ENCODE peak calls at places on chromosomes 3 and 15, in six cellular contexts. L, T, X, W, K and S are unnamed samples.

GRCh38 chr15:92421980-92422379 is 28.3 kb downstream of the ST8SIA2 start:
- DNase-seq in T (no peak), W (no peak), K (no peak), X (no peak), L (no peak), S (no peak)

GRCh38 chr3:194469977-194470376 is 16.8 kb downstream of the ATP13A3 start:
- DNase-seq in X (no peak), K (no peak), T (no peak), W (no peak), L (no peak), S (no peak)

GRCh38 chr3:58973796-58974195 is 76.0 kb downstream of the CFAP20DC start:
- DNase-seq in X (no peak), W (no peak), T (no peak), K (no peak), L (no peak), S (no peak)

GRCh38 chr3:86990734-86991481 is at the start of gene VGLL3:
- DNase-seq in W (peak; percentile 76), L (peak; percentile 81), K (peak; percentile 73), X (peak; percentile 95), T (peak; percentile 86), S (peak; percentile 85)

GRCh38 chr3:197026481-197026866 is 3.1 kb downstream of the MELTF start:
- DNase-seq in W (no peak), L (no peak), X (no peak), T (no peak), K (no peak), S (no peak)

GRCh38 chr3:52456169-52456799 is 880 bp downstream of the NISCH start:
- DNase-seq in T (no peak), X (peak; percentile 51), K (no peak), L (peak; percentile 59), W (no peak), S (no peak)

GRCh38 chr3:195883160-195883559 is 25.2 kb downstream of the TNK2 start:
- DNase-seq in W (peak; percentile 44), K (no peak), T (no peak), X (no peak), L (no peak), S (no peak)

GRCh38 chr15:25670025-25670554 is 193.0 kb downstream of the ATP10A start:
- DNase-seq in W (peak; percentile 91), L (peak; percentile 77), X (peak; percentile 95), K (peak; percentile 62), T (peak; percentile 7), S (no peak)

GRCh38 chr15:66707310-66708160 is 5.5 kb downstream of the SMAD6 start:
- DNase-seq in W (no peak), T (peak; percentile 73), K (peak; percentile 60), X (peak; percentile 95), L (peak; percentile 81), S (no peak)

GRCh38 chr3:10322355-10322715 is 1.4 kb upstream of the SEC13 start:
- DNase-seq in T (peak; percentile 28), L (no peak), K (no peak), X (peak; percentile 50), W (no peak), S (no peak)

GRCh38 chr15:77898811-77899730 is 178.4 kb downstream of the TBC1D2B start:
- DNase-seq in W (no peak), K (no peak), T (no peak), L (no peak), X (no peak), S (no peak)

GRCh38 chr3:179671709-179672337 is 19.0 kb downstream of the USP13 start:
- DNase-seq in K (no peak), X (peak; percentile 29), T (no peak), L (no peak), W (peak; percentile 75), S (peak; percentile 53)

GRCh38 chr15:82540984-82541431 is 751 bp upstream of the RPS17 start:
- DNase-seq in X (peak; percentile 48), L (peak; percentile 35), T (no peak), W (peak; percentile 49), K (peak; percentile 12), S (no peak)

GRCh38 chr3:157532529-157533297 is 29.5 kb upstream of the VEPH1 start:
- DNase-seq in K (peak; percentile 68), L (peak; percentile 96), W (no peak), X (peak; percentile 93), T (peak; percentile 64), S (peak; percentile 76)

GRCh38 chr3:74630602-74631001 is 16.1 kb upstream of the CNTN3 start:
- DNase-seq in K (no peak), L (peak; percentile 74), T (no peak), X (peak; percentile 13), W (no peak), S (no peak)

GRCh38 chr15:29570931-29571727 is 251.1 kb downstream of the TJP1 start:
- DNase-seq in X (peak; percentile 77), K (peak; percentile 59), W (no peak), T (peak; percentile 40), L (peak; percentile 0), S (no peak)

GRCh38 chr3:183013857-183014256 is 33.5 kb upstream of the DCUN1D1 start:
- DNase-seq in X (no peak), T (no peak), W (no peak), K (no peak), L (no peak), S (no peak)

GRCh38 chr3:129070086-129070875 is 9.7 kb downstream of the GP9 start:
- DNase-seq in X (no peak), L (no peak), K (no peak), T (no peak), W (peak; percentile 9), S (no peak)

GRCh38 chr3:129065727-129066087 is 5.1 kb downstream of the GP9 start:
- DNase-seq in W (no peak), L (no peak), K (no peak), T (no peak), X (no peak), S (no peak)

GRCh38 chr3:129063841-129064482 is 3.4 kb downstream of the GP9 start:
- DNase-seq in T (no peak), W (no peak), K (no peak), L (no peak), X (no peak), S (no peak)

GRCh38 chr3:129064969-129065726 is 4.6 kb downstream of the GP9 start:
- DNase-seq in L (no peak), W (no peak), T (no peak), K (no peak), X (no peak), S (no peak)

DNA sequence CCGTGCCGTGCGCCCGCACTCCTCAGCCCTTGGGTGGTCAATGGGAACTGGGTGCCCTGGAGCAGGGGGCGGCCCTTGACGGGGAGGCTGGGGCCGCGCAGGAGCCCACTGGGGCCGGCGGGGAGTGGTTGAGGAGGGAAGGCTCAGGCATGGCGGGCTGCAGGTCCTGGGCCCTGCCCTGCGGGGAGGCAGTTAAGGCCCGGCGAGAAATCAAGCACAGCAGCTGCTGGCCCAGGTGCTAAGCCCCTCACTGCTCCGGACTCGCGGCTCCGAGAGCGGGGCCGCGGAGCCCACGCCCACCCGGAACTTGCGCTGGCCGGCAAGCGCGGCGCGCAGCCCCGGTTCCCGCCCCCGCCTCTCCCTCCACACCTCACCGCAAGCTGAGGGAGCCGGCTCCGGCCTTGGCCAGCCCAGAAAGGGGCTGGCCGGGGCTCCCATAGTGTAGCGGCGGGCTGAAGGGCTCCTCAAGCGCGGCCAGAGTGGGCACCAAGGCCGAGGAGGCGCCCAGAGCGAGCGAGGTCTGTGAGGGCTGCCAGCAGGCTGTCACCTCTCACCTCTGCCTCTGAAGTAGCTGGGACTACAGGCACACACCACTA is 7.8 kb downstream of the GP9 start:
- DNase-seq in L (no peak), K (no peak), X (no peak), W (no peak), T (no peak), S (no peak)
- H3K4me3 ChIP-seq in L (no peak overlapping the region), K (no peak overlapping the region), X (no peak overlapping the region), W (peak overlapping the region; percentile 50), T (no peak overlapping the region), S (peak overlapping the region; percentile 41)

DNA sequence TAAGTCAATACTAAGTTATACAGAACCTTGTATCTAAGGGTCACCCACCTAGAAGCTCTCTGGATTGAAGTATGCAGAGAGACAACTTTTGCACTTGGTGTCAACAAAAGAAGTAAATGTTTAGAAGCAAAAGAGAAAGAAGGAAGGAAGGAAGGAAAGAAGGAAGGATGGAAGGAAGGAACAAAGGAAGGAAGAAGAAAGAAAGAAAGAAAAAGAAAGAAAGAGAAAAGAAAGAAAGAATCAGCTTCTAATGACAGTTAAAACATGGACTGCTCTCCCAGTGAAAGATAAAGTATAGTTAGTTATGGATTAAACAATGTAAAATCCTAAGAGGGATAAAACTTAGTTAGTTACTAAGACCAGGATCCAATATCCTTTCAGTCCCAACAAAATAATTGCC is 613.8 kb upstream of the NR2F2 start:
- DNase-seq in W (no peak), K (no peak), T (no peak), X (no peak), L (no peak), S (no peak)
- H3K4me3 ChIP-seq in W (no peak overlapping the region), K (no peak overlapping the region), T (no peak overlapping the region), X (no peak overlapping the region), L (no peak overlapping the region), S (no peak overlapping the region)

DNA sequence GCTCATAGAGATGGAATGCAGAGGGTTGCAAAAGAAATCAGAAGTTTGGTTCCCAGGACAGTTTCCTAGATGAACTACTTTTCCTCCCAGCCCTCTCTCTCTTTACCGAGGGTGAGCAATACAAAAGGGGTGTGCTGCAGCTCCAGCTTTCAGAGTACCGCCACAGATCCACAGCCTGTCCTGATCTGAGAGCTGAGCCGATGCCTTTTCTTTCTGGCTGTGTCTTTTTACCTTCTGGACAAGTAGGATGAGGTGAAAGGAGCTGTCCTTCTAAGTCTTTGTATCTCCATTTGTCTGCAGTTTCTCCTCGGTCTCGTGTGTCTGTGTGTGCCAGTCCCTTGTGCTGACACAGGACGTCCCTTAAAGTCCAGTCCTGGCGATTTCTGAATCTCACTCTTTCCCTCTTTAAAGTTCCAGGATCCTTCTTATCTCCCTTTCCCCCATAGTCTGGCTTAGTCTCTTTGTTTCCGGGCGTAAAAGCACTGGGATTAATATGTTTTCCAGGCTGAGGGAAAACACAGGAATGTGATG is 545 bp downstream of the CCDC80 start:
- DNase-seq in T (peak; percentile 55), X (peak; percentile 38), L (peak; percentile 86), K (no peak), W (no peak), S (peak; percentile 74)
- H3K4me3 ChIP-seq in T (peak overlapping the region; percentile 47), X (no peak overlapping the region), L (peak overlapping the region; percentile 99), K (peak overlapping the region; percentile 46), W (peak overlapping the region; percentile 54), S (peak overlapping the region; percentile 74)

GRCh38 chr3:71210257-71211002 is 373.1 kb downstream of the FOXP1 start:
- DNase-seq in T (peak; percentile 64), W (no peak), L (peak; percentile 79), K (no peak), X (peak; percentile 78), S (peak; percentile 94)

GRCh38 chr3:71206305-71206704 is 377.2 kb downstream of the FOXP1 start:
- DNase-seq in K (no peak), L (peak; percentile 22), T (no peak), X (no peak), W (no peak), S (no peak)

GRCh38 chr3:71206821-71207220 is 376.7 kb downstream of the FOXP1 start:
- DNase-seq in L (no peak), T (no peak), X (no peak), K (no peak), W (no peak), S (no peak)

GRCh38 chr3:71207632-71208031 is 375.9 kb downstream of the FOXP1 start:
- DNase-seq in W (no peak), X (no peak), K (no peak), T (no peak), L (no peak), S (no peak)

GRCh38 chr3:71208273-71209095 is 375.0 kb downstream of the FOXP1 start:
- DNase-seq in X (peak; percentile 70), T (peak; percentile 93), W (no peak), L (peak; percentile 25), K (no peak), S (no peak)
- H3K4me3 ChIP-seq in X (no peak overlapping the region), T (no peak overlapping the region), W (no peak overlapping the region), L (no peak overlapping the region), K (no peak overlapping the region), S (no peak overlapping the region)

GRCh38 chr3:181725830-181726229 is 14.1 kb downstream of the SOX2 start:
- DNase-seq in L (no peak), W (no peak), T (no peak), K (no peak), X (no peak), S (no peak)
- H3K4me3 ChIP-seq in L (no peak overlapping the region), W (no peak overlapping the region), T (no peak overlapping the region), K (peak overlapping the region; percentile 24), X (no peak overlapping the region), S (no peak overlapping the region)